ENCODE peak calls at places on chromosomes 5 and 9, in eight cellular contexts. G is NCI-H2029 treated with DMSO at 0.1 percent for 48 hours; N is colonic mucosa; M is substantia nigra; K is GM13976; F is NAMALWA; I is pons; J is stimulated activated CD4-positive, alpha-beta T cell treated with anti-CD3 and anti-CD28 coated beads, TNF-alpha, amount 100 ng/mL, for 1 hour. E is an unnamed sample.

GRCh38 chr5:122959740-122960450 is 76.6 kb downstream of the PPIC start:
- DNase-seq in G (no peak), N (no peak), M (no peak), K (no peak), F (no peak), I (no peak), J (no peak), E (no peak)

GRCh38 chr5:72301557-72301956 is 18.5 kb downstream of the MRPS27 start:
- DNase-seq in G (no peak), N (no peak), M (no peak), K (peak), F (peak), I (no peak), J (no peak), E (no peak)

GRCh38 chr9:133389025-133389557 is 12.9 kb downstream of the STKLD1 start:
- DNase-seq in G (no peak), N (no peak), M (no peak), K (no peak), F (no peak), I (no peak), J (no peak), E (no peak)

GRCh38 chr9:71924576-71924975 is 13.1 kb downstream of the C9orf85 start:
- DNase-seq in G (no peak), N (no peak), M (no peak), K (no peak), F (no peak), I (no peak), J (no peak), E (no peak)

GRCh38 chr5:171850354-171850947 is 64.8 kb downstream of the SMIM23 start:
- DNase-seq in G (no peak), N (no peak), M (no peak), K (no peak), F (peak), I (no peak), J (no peak), E (no peak)

GRCh38 chr9:97502222-97502983 is 937 bp downstream of the TMOD1 start:
- DNase-seq in G (no peak), N (no peak), M (no peak), K (peak), F (no peak), I (no peak), J (no peak), E (no peak)

GRCh38 chr9:130765135-130766030 is 69.7 kb upstream of the ABL1 start:
- DNase-seq in G (no peak), N (no peak), M (no peak), K (peak), F (no peak), I (no peak), J (no peak), E (no peak)

GRCh38 chr9:93582550-93582949 is 6.2 kb downstream of the PHF2 start:
- DNase-seq in G (no peak), N (no peak), M (no peak), K (no peak), F (no peak), I (no peak), J (no peak), E (no peak)

GRCh38 chr5:170235881-170236864 is 3.4 kb downstream of the C5orf58 start:
- DNase-seq in G (no peak), N (no peak), M (no peak), K (no peak), F (no peak), I (no peak), J (no peak), E (no peak)

GRCh38 chr5:53362521-53362941 is 117.9 kb upstream of the FST start:
- DNase-seq in G (no peak), N (no peak), M (no peak), K (no peak), F (no peak), I (no peak), J (no peak), E (no peak)

GRCh38 chr9:83444110-83444509 is 94.1 kb downstream of the FRMD3 start:
- DNase-seq in G (no peak), N (no peak), M (no peak), K (no peak), F (no peak), I (no peak), J (no peak), E (no peak)

GRCh38 chr5:168734119-168734518 is 155.0 kb upstream of the PANK3 start:
- DNase-seq in G (no peak), N (no peak), M (no peak), K (no peak), F (no peak), I (no peak), J (no peak), E (no peak)

GRCh38 chr5:125696762-125697161 is 726.4 kb upstream of the GRAMD2B start:
- DNase-seq in G (no peak), N (no peak), M (no peak), K (no peak), F (no peak), I (no peak), J (no peak), E (no peak)

GRCh38 chr9:69976165-69976564 is 67.5 kb upstream of the MAMDC2 start:
- DNase-seq in G (no peak), N (no peak), M (no peak), K (no peak), F (no peak), I (no peak), J (no peak), E (no peak)

GRCh38 chr5:176361437-176362097 is at the start of gene KIAA1191:
- DNase-seq in G (peak), N (peak), M (peak), K (peak), F (peak), I (peak), J (peak), E (peak)

GRCh38 chr5:151855701-151856100 is 69.0 kb downstream of the GLRA1 start:
- DNase-seq in G (no peak), N (no peak), M (no peak), K (no peak), F (no peak), I (no peak), J (no peak), E (no peak)

GRCh38 chr5:159309689-159310433 is 20.4 kb downstream of the IL12B start:
- DNase-seq in G (no peak), N (no peak), M (no peak), K (no peak), F (no peak), I (peak), J (no peak), E (no peak)

GRCh38 chr5:154478224-154478565 is at the start of gene HAND1:
- DNase-seq in G (peak), N (peak), M (no peak), K (no peak), F (no peak), I (no peak), J (no peak), E (no peak)

GRCh38 chr5:111159845-111160244 is 64.3 kb upstream of the CAMK4 start:
- DNase-seq in G (no peak), N (no peak), M (no peak), K (no peak), F (peak), I (no peak), J (no peak), E (no peak)

GRCh38 chr9:90433398-90433890 is 209.2 kb downstream of the DIRAS2 start:
- DNase-seq in G (no peak), N (peak), M (no peak), K (no peak), F (no peak), I (no peak), J (no peak), E (no peak)

GRCh38 chr5:59484618-59485017 is 408.9 kb downstream of the PDE4D start:
- DNase-seq in G (no peak), N (no peak), M (no peak), K (no peak), F (no peak), I (no peak), J (no peak), E (no peak)

GRCh38 chr5:132257131-132258101 is at the start of gene PDLIM4:
- DNase-seq in G (no peak), N (peak), M (peak), K (peak), F (no peak), I (no peak), J (no peak), E (no peak)

E was measured in SHP77 treated with DMSO at 0.1 percent for 48 hours.